ENCODE peak calls at places on chromosomes 2 and 18, in four cellular contexts. D is GM12878, Y is WTC11, I is K562. U is an unnamed sample.

GRCh38 chr18:12703714-12704113 is 872 bp downstream of the PSMG2 start:
- DNase-seq in D (no peak), Y (no peak), I (no peak), U (peak; percentile 10)

GRCh38 chr2:97764559-97765263 is 51.3 kb downstream of the ZAP70 start:
- DNase-seq in D (no peak), Y (no peak), I (no peak), U (no peak)

GRCh38 chr18:8139971-8140406 is 469.2 kb upstream of the RAB12 start:
- DNase-seq in D (no peak), Y (no peak), I (no peak), U (no peak)

GRCh38 chr2:37665622-37666362 is 5.7 kb downstream of the CDC42EP3 start:
- DNase-seq in D (no peak), Y (no peak), I (no peak), U (no peak)

GRCh38 chr2:174717273-174717672 is 47.0 kb downstream of the CHRNA1 start:
- DNase-seq in D (no peak), Y (no peak), I (no peak), U (no peak)

GRCh38 chr2:161250864-161251436 is 57.3 kb upstream of the PSMD14 start:
- DNase-seq in D (no peak), Y (no peak), I (peak; percentile 67), U (peak; percentile 73)

GRCh38 chr2:43842866-43843226 is 4.1 kb downstream of the ABCG8 start:
- DNase-seq in D (no peak), Y (no peak), I (peak; percentile 2), U (no peak)

GRCh38 chr2:67883316-67884080 is 179.3 kb downstream of the C1D start:
- DNase-seq in D (no peak), Y (no peak), I (no peak), U (no peak)

GRCh38 chr2:120684691-120685402 is 50.8 kb upstream of the GLI2 start:
- DNase-seq in D (no peak), Y (no peak), I (no peak), U (no peak)

GRCh38 chr2:154591294-154591693 is 107.2 kb upstream of the KCNJ3 start:
- DNase-seq in D (no peak), Y (no peak), I (no peak), U (no peak)

GRCh38 chr18:48121752-48122151 is 191.3 kb upstream of the SMAD2 start:
- DNase-seq in D (no peak), Y (no peak), I (no peak), U (no peak)

GRCh38 chr18:24602156-24602555 is 141.7 kb downstream of the HRH4 start:
- DNase-seq in D (no peak), Y (no peak), I (no peak), U (no peak)

GRCh38 chr2:17800693-17801458 is 15.4 kb upstream of the MSGN1 start:
- DNase-seq in D (no peak), Y (no peak), I (no peak), U (no peak)

GRCh38 chr18:25005602-25006375 is 346.2 kb downstream of the ZNF521 start:
- DNase-seq in D (no peak), Y (no peak), I (no peak), U (no peak)

GRCh38 chr18:34890486-34891085 is 150.6 kb upstream of the MAPRE2 start:
- DNase-seq in D (no peak), Y (no peak), I (no peak), U (no peak)

GRCh38 chr2:207750315-207750714 is 19.4 kb downstream of the FZD5 start:
- DNase-seq in D (no peak), Y (no peak), I (no peak), U (no peak)

GRCh38 chr2:97740590-97741182 is 27.3 kb downstream of the ZAP70 start:
- DNase-seq in D (no peak), Y (peak; percentile 74), I (peak; percentile 89), U (peak; percentile 80)

GRCh38 chr2:106792671-106793070 is 93.3 kb downstream of the ST6GAL2 start:
- DNase-seq in D (no peak), Y (no peak), I (no peak), U (no peak)

GRCh38 chr2:226799976-226800940 is 638 bp upstream of the IRS1 start:
- DNase-seq in D (no peak), Y (no peak), I (no peak), U (no peak)

GRCh38 chr2:240424341-240425235 is 10.9 kb upstream of the GPC1 start:
- DNase-seq in D (no peak), Y (no peak), I (no peak), U (no peak)
- TF ChIP-seq ESRRA in D (no peak), Y (no peak), I (no peak), U (no peak)

GRCh38 chr2:233915133-233915532 is 2.0 kb upstream of the TRPM8 start:
- DNase-seq in D (no peak), Y (no peak), I (peak; percentile 8), U (peak; percentile 45)
- TF ChIP-seq ESRRA in D (no peak), Y (no peak), I (no peak), U (no peak)

GRCh38 chr2:188664391-188664790 is 309.8 kb upstream of the COL3A1 start:
- DNase-seq in D (no peak), Y (no peak), I (no peak), U (no peak)

GRCh38 chr2:188665727-188666304 is 308.4 kb upstream of the COL3A1 start:
- DNase-seq in D (no peak), Y (no peak), I (no peak), U (no peak)

GRCh38 chr2:188665196-188665595 is 309.0 kb upstream of the COL3A1 start:
- DNase-seq in D (no peak), Y (no peak), I (no peak), U (no peak)

DNA sequence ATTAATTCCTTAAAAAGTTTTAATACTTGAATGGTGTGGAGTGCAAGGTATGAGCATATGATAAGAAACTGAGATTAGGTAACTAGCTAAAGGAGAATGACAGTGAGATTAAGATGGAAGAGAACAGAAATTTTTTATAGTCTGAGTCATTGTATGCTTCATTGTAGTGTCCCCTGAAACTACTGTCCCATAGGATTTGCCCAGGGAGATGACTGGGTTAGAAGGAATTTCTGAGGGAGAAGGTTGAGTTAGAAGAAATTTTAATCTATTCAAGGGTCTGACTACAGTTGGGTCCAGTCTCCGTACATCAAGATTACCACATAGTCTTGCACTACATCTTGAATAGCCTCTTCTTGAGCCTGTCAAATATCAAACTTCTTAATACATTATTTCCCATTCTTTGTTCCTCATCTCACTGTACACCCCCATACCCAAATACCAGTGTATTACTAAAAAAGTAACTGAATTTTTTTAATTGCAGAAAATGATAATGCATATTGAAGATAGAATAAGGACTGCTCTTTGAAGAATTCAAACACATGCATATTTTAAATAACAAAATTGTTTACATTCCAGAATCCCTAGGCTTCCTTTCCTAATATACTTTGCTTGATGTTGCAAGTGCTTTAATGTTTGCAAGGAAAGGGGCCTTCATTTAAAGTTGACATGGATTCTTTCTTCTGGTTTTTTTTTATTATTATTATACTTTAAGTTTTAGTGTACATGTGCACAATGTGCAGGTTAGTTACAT is 314.3 kb upstream of the COL3A1 start:
- DNase-seq in D (no peak), Y (no peak), I (no peak), U (peak; percentile 61)
- TF ChIP-seq ESRRA in D (no peak), Y (no peak), I (no peak), U (no peak)

GRCh38 chr2:234134496-234134895 is 84.0 kb downstream of the SPP2 start:
- DNase-seq in D (no peak), Y (no peak), I (no peak), U (no peak)

GRCh38 chr2:234135750-234136221 is 85.3 kb downstream of the SPP2 start:
- DNase-seq in D (peak; percentile 5), Y (peak; percentile 76), I (peak; percentile 36), U (peak; percentile 80)

GRCh38 chr2:234133004-234133403 is 82.5 kb downstream of the SPP2 start:
- DNase-seq in D (no peak), Y (no peak), I (no peak), U (no peak)

GRCh38 chr2:234128606-234129005 is 78.1 kb downstream of the SPP2 start:
- DNase-seq in D (no peak), Y (no peak), I (no peak), U (no peak)

GRCh38 chr2:234130734-234131133 is 80.2 kb downstream of the SPP2 start:
- DNase-seq in D (no peak), Y (no peak), I (no peak), U (no peak)
- TF ChIP-seq ESRRA in D (no peak), Y (no peak), I (no peak), U (no peak)

DNA sequence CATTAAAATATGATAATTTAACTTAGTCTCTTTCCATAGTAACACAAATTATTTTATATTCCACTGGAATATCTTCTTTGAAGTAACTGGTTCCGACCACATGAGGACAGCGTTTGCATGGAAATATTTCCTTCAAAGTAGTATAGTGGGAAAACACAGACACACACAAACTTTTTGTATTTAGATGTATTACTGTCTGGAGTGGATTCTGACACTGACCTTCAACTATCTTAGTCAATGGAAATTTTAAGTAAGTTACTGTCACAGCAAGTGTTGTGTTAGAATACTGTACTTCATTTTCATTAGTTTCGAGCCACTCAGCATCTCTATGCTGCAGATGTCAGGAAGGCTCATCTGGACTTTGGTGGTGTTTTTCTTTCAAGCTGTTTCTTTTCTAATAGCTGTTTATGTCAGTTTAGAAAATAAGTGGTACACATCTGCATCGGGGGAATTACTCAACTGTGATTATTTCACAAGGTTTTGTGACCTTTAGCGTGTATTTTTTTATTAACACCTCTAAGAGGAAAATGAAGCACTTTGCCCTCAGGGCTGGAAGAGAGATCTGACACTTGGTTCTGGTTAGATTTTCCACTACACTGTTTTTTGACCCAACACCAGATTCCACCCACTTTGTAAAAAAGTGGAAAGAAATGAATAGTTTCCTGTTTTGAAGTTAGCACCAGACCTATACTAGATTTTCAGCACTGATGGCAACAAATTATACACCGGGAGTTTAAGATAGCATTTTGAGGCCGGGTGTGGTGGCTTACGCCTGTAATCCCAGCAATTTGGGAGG is 18.9 kb upstream of the THOC1 start:
- DNase-seq in D (no peak), Y (no peak), I (no peak), U (peak; percentile 10)
- TF ChIP-seq ESRRA in D (no peak), Y (no peak), I (no peak), U (no peak)

DNA sequence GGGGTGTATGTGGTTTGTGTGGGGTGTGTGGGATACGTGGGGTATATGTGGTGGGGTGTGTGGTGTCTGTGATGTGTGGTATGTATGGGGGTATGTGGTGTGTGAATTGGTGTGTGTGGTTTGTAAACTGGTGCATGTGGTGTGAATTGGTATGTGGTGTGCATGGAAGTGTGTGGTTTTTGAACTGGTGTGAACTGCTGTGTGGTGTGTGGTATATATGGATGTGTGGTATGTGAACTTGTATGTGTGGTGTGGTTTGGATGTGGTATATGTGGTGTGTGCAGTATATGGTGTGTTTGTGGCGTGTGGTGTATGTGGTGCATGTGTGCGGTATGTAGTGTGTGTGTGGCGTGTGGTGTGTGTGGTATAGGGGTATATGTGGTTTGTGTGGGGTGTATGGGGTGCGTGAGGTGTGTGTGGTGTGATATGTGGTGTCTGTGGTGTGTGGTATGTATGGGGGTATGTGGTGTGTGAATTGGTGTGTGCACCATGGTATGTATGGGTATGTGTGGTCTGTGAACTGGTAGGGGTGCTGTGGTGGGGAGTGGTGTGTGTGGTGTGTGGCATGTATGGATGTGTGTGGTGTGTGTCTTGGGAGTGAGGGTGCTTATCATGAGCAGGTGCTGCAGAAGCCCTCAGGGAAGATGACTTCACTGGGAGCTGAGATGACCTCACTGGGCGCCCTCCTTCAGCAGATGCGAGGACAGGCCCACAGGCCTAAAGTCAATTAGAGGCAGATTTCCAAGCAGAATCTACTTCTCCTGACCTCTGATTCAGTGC is 209.6 kb upstream of the TNP1 start:
- DNase-seq in D (no peak), Y (no peak), I (no peak), U (no peak)
- TF ChIP-seq ESRRA in D (no peak), Y (no peak), I (no peak), U (no peak)

U was measured in A549.